ENCODE peak calls at places on chromosome 10, in eight cellular contexts. One of them, this sample, is unnamed.

GRCh38 chr10:119025336-119025735 is 4.2 kb upstream of the NANOS1 start:
- DNase-seq in HAP-1: no peak
- DNase-seq in GM23338: no peak
- DNase-seq in GM04503: no peak
- DNase-seq in stimulated activated CD8-positive, alpha-beta memory T cell treated with anti-CD3 and anti-CD28 coated beads, Interleukin-4, amount 100 ng/mL, for 24 hours: no peak
- DNase-seq in activated T-helper 1 cell treated with anti-CD3 and anti-CD28 coated beads, Interleukin-12 subunit alpha, Interleukin-12 subunit beta, Interleukin-2, Interleukin-4 antibody, amounts not matched to agents 30 ng/mL and 10 ng/mL and 1 ng/mL, durations not matched to agents 14 hours and 24 hours and 36 hours: no peak
- DNase-seq in A172: peak
- DNase-seq in erythroblast: no peak
- DNase-seq in this sample: no peak

GRCh38 chr10:30111340-30111980 is 52.1 kb upstream of the JCAD start:
- DNase-seq in HAP-1: no peak
- DNase-seq in GM23338: no peak
- DNase-seq in GM04503: peak
- DNase-seq in stimulated activated CD8-positive, alpha-beta memory T cell treated with anti-CD3 and anti-CD28 coated beads, Interleukin-4, amount 100 ng/mL, for 24 hours: no peak
- DNase-seq in activated T-helper 1 cell treated with anti-CD3 and anti-CD28 coated beads, Interleukin-12 subunit alpha, Interleukin-12 subunit beta, Interleukin-2, Interleukin-4 antibody, amounts not matched to agents 30 ng/mL and 10 ng/mL and 1 ng/mL, durations not matched to agents 14 hours and 24 hours and 36 hours: no peak
- DNase-seq in A172: peak
- DNase-seq in erythroblast: no peak
- DNase-seq in this sample: no peak

GRCh38 chr10:93384006-93384405 is 98.1 kb downstream of the MYOF start:
- DNase-seq in HAP-1: no peak
- DNase-seq in GM23338: no peak
- DNase-seq in GM04503: no peak
- DNase-seq in stimulated activated CD8-positive, alpha-beta memory T cell treated with anti-CD3 and anti-CD28 coated beads, Interleukin-4, amount 100 ng/mL, for 24 hours: no peak
- DNase-seq in activated T-helper 1 cell treated with anti-CD3 and anti-CD28 coated beads, Interleukin-12 subunit alpha, Interleukin-12 subunit beta, Interleukin-2, Interleukin-4 antibody, amounts not matched to agents 30 ng/mL and 10 ng/mL and 1 ng/mL, durations not matched to agents 14 hours and 24 hours and 36 hours: no peak
- DNase-seq in A172: peak
- DNase-seq in erythroblast: no peak
- DNase-seq in this sample: no peak

GRCh38 chr10:97124211-97124610 is 61.5 kb downstream of the SLIT1 start:
- DNase-seq in HAP-1: no peak
- DNase-seq in GM23338: no peak
- DNase-seq in GM04503: no peak
- DNase-seq in stimulated activated CD8-positive, alpha-beta memory T cell treated with anti-CD3 and anti-CD28 coated beads, Interleukin-4, amount 100 ng/mL, for 24 hours: no peak
- DNase-seq in activated T-helper 1 cell treated with anti-CD3 and anti-CD28 coated beads, Interleukin-12 subunit alpha, Interleukin-12 subunit beta, Interleukin-2, Interleukin-4 antibody, amounts not matched to agents 30 ng/mL and 10 ng/mL and 1 ng/mL, durations not matched to agents 14 hours and 24 hours and 36 hours: no peak
- DNase-seq in A172: no peak
- DNase-seq in erythroblast: no peak
- DNase-seq in this sample: no peak

GRCh38 chr10:125114761-125115391 is 45.5 kb downstream of the CTBP2 start:
- DNase-seq in HAP-1: no peak
- DNase-seq in GM23338: no peak
- DNase-seq in GM04503: no peak
- DNase-seq in stimulated activated CD8-positive, alpha-beta memory T cell treated with anti-CD3 and anti-CD28 coated beads, Interleukin-4, amount 100 ng/mL, for 24 hours: no peak
- DNase-seq in activated T-helper 1 cell treated with anti-CD3 and anti-CD28 coated beads, Interleukin-12 subunit alpha, Interleukin-12 subunit beta, Interleukin-2, Interleukin-4 antibody, amounts not matched to agents 30 ng/mL and 10 ng/mL and 1 ng/mL, durations not matched to agents 14 hours and 24 hours and 36 hours: no peak
- DNase-seq in A172: no peak
- DNase-seq in erythroblast: peak
- DNase-seq in this sample: no peak

GRCh38 chr10:97074256-97075145 is 111.3 kb downstream of the SLIT1 start:
- DNase-seq in HAP-1: no peak
- DNase-seq in GM23338: no peak
- DNase-seq in GM04503: no peak
- DNase-seq in stimulated activated CD8-positive, alpha-beta memory T cell treated with anti-CD3 and anti-CD28 coated beads, Interleukin-4, amount 100 ng/mL, for 24 hours: no peak
- DNase-seq in activated T-helper 1 cell treated with anti-CD3 and anti-CD28 coated beads, Interleukin-12 subunit alpha, Interleukin-12 subunit beta, Interleukin-2, Interleukin-4 antibody, amounts not matched to agents 30 ng/mL and 10 ng/mL and 1 ng/mL, durations not matched to agents 14 hours and 24 hours and 36 hours: no peak
- DNase-seq in A172: no peak
- DNase-seq in erythroblast: no peak
- DNase-seq in this sample: peak

GRCh38 chr10:110169586-110169985 is 37.8 kb upstream of the MXI1 start:
- DNase-seq in HAP-1: no peak
- DNase-seq in GM23338: no peak
- DNase-seq in GM04503: no peak
- DNase-seq in stimulated activated CD8-positive, alpha-beta memory T cell treated with anti-CD3 and anti-CD28 coated beads, Interleukin-4, amount 100 ng/mL, for 24 hours: no peak
- DNase-seq in activated T-helper 1 cell treated with anti-CD3 and anti-CD28 coated beads, Interleukin-12 subunit alpha, Interleukin-12 subunit beta, Interleukin-2, Interleukin-4 antibody, amounts not matched to agents 30 ng/mL and 10 ng/mL and 1 ng/mL, durations not matched to agents 14 hours and 24 hours and 36 hours: no peak
- DNase-seq in A172: no peak
- DNase-seq in erythroblast: no peak
- DNase-seq in this sample: no peak

GRCh38 chr10:30445716-30446115 is 11.7 kb downstream of the MAP3K8 start:
- DNase-seq in HAP-1: no peak
- DNase-seq in GM23338: no peak
- DNase-seq in GM04503: peak
- DNase-seq in stimulated activated CD8-positive, alpha-beta memory T cell treated with anti-CD3 and anti-CD28 coated beads, Interleukin-4, amount 100 ng/mL, for 24 hours: no peak
- DNase-seq in activated T-helper 1 cell treated with anti-CD3 and anti-CD28 coated beads, Interleukin-12 subunit alpha, Interleukin-12 subunit beta, Interleukin-2, Interleukin-4 antibody, amounts not matched to agents 30 ng/mL and 10 ng/mL and 1 ng/mL, durations not matched to agents 14 hours and 24 hours and 36 hours: no peak
- DNase-seq in A172: peak
- DNase-seq in erythroblast: no peak
- DNase-seq in this sample: no peak

GRCh38 chr10:108801775-108802516 is 1121.4 kb downstream of the XPNPEP1 start:
- DNase-seq in HAP-1: no peak
- DNase-seq in GM23338: no peak
- DNase-seq in GM04503: peak
- DNase-seq in stimulated activated CD8-positive, alpha-beta memory T cell treated with anti-CD3 and anti-CD28 coated beads, Interleukin-4, amount 100 ng/mL, for 24 hours: no peak
- DNase-seq in activated T-helper 1 cell treated with anti-CD3 and anti-CD28 coated beads, Interleukin-12 subunit alpha, Interleukin-12 subunit beta, Interleukin-2, Interleukin-4 antibody, amounts not matched to agents 30 ng/mL and 10 ng/mL and 1 ng/mL, durations not matched to agents 14 hours and 24 hours and 36 hours: no peak
- DNase-seq in A172: peak
- DNase-seq in erythroblast: no peak
- DNase-seq in this sample: no peak

GRCh38 chr10:114754445-114755320 is 66.9 kb upstream of the FHIP2A start:
- DNase-seq in HAP-1: no peak
- DNase-seq in GM23338: no peak
- DNase-seq in GM04503: peak
- DNase-seq in stimulated activated CD8-positive, alpha-beta memory T cell treated with anti-CD3 and anti-CD28 coated beads, Interleukin-4, amount 100 ng/mL, for 24 hours: no peak
- DNase-seq in activated T-helper 1 cell treated with anti-CD3 and anti-CD28 coated beads, Interleukin-12 subunit alpha, Interleukin-12 subunit beta, Interleukin-2, Interleukin-4 antibody, amounts not matched to agents 30 ng/mL and 10 ng/mL and 1 ng/mL, durations not matched to agents 14 hours and 24 hours and 36 hours: no peak
- DNase-seq in A172: peak
- DNase-seq in erythroblast: no peak
- DNase-seq in this sample: no peak

GRCh38 chr10:31099664-31100063 is 68.0 kb upstream of the ZNF438 start:
- DNase-seq in HAP-1: no peak
- DNase-seq in GM23338: no peak
- DNase-seq in GM04503: no peak
- DNase-seq in stimulated activated CD8-positive, alpha-beta memory T cell treated with anti-CD3 and anti-CD28 coated beads, Interleukin-4, amount 100 ng/mL, for 24 hours: no peak
- DNase-seq in activated T-helper 1 cell treated with anti-CD3 and anti-CD28 coated beads, Interleukin-12 subunit alpha, Interleukin-12 subunit beta, Interleukin-2, Interleukin-4 antibody, amounts not matched to agents 30 ng/mL and 10 ng/mL and 1 ng/mL, durations not matched to agents 14 hours and 24 hours and 36 hours: no peak
- DNase-seq in A172: peak
- DNase-seq in erythroblast: no peak
- DNase-seq in this sample: no peak

GRCh38 chr10:27658788-27659187 is 86.8 kb downstream of the MKX start:
- DNase-seq in HAP-1: no peak
- DNase-seq in GM23338: no peak
- DNase-seq in GM04503: no peak
- DNase-seq in stimulated activated CD8-positive, alpha-beta memory T cell treated with anti-CD3 and anti-CD28 coated beads, Interleukin-4, amount 100 ng/mL, for 24 hours: no peak
- DNase-seq in activated T-helper 1 cell treated with anti-CD3 and anti-CD28 coated beads, Interleukin-12 subunit alpha, Interleukin-12 subunit beta, Interleukin-2, Interleukin-4 antibody, amounts not matched to agents 30 ng/mL and 10 ng/mL and 1 ng/mL, durations not matched to agents 14 hours and 24 hours and 36 hours: no peak
- DNase-seq in A172: peak
- DNase-seq in erythroblast: no peak
- DNase-seq in this sample: no peak

GRCh38 chr10:98078774-98079173 is 48.4 kb upstream of the CRTAC1 start:
- DNase-seq in HAP-1: no peak
- DNase-seq in GM23338: no peak
- DNase-seq in GM04503: no peak
- DNase-seq in stimulated activated CD8-positive, alpha-beta memory T cell treated with anti-CD3 and anti-CD28 coated beads, Interleukin-4, amount 100 ng/mL, for 24 hours: no peak
- DNase-seq in activated T-helper 1 cell treated with anti-CD3 and anti-CD28 coated beads, Interleukin-12 subunit alpha, Interleukin-12 subunit beta, Interleukin-2, Interleukin-4 antibody, amounts not matched to agents 30 ng/mL and 10 ng/mL and 1 ng/mL, durations not matched to agents 14 hours and 24 hours and 36 hours: no peak
- DNase-seq in A172: no peak
- DNase-seq in erythroblast: no peak
- DNase-seq in this sample: no peak